ENCODE peak calls at places on chromosomes 4 and X, in eight cellular contexts. One of them, this sample, is unnamed.

GRCh38 chr4:15695240-15695699 is 7.6 kb upstream of the BST1 start:
- DNase-seq in KG1: no peak
- DNase-seq in HEK293T: no peak
- DNase-seq in activated CD4-positive, alpha-beta T cell treated with anti-CD3 and anti-CD28 coated beads, Interleukin-2, amount 10 ng/mL, durations not matched to agents 7 days and 5 days: no peak
- DNase-seq in NCI-H1417: no peak
- DNase-seq in HT1080: peak
- DNase-seq in stimulated activated CD4-positive, alpha-beta T cell treated with anti-CD3 and anti-CD28 coated beads, Interleukin-1b, Interleukin-23, amount 100 ng/mL, for 1 hour: no peak
- DNase-seq in GM10248: no peak
- DNase-seq in this sample: no peak

GRCh38 chr4:158841540-158841939 is 72.7 kb downstream of the FNIP2 start:
- DNase-seq in NCI-H1417: no peak
- DNase-seq in activated CD4-positive, alpha-beta T cell treated with anti-CD3 and anti-CD28 coated beads, Interleukin-2, amount 10 ng/mL, durations not matched to agents 7 days and 5 days: no peak
- DNase-seq in HT1080: no peak
- DNase-seq in KG1: no peak
- DNase-seq in HEK293T: no peak
- DNase-seq in stimulated activated CD4-positive, alpha-beta T cell treated with anti-CD3 and anti-CD28 coated beads, Interleukin-1b, Interleukin-23, amount 100 ng/mL, for 1 hour: no peak
- DNase-seq in GM10248: no peak
- DNase-seq in this sample: no peak

GRCh38 chrX:119983494-119983893 is 39.9 kb upstream of the NKAP start:
- DNase-seq in KG1: no peak
- DNase-seq in activated CD4-positive, alpha-beta T cell treated with anti-CD3 and anti-CD28 coated beads, Interleukin-2, amount 10 ng/mL, durations not matched to agents 7 days and 5 days: no peak
- DNase-seq in NCI-H1417: no peak
- DNase-seq in HT1080: no peak
- DNase-seq in stimulated activated CD4-positive, alpha-beta T cell treated with anti-CD3 and anti-CD28 coated beads, Interleukin-1b, Interleukin-23, amount 100 ng/mL, for 1 hour: no peak
- DNase-seq in GM10248: no peak
- DNase-seq in HEK293T: no peak
- DNase-seq in this sample: no peak

GRCh38 chrX:46465203-46465602 is 80.0 kb downstream of the ZNF674 start:
- DNase-seq in GM10248: no peak
- DNase-seq in KG1: no peak
- DNase-seq in HEK293T: no peak
- DNase-seq in NCI-H1417: no peak
- DNase-seq in activated CD4-positive, alpha-beta T cell treated with anti-CD3 and anti-CD28 coated beads, Interleukin-2, amount 10 ng/mL, durations not matched to agents 7 days and 5 days: no peak
- DNase-seq in stimulated activated CD4-positive, alpha-beta T cell treated with anti-CD3 and anti-CD28 coated beads, Interleukin-1b, Interleukin-23, amount 100 ng/mL, for 1 hour: no peak
- DNase-seq in HT1080: no peak
- DNase-seq in this sample: no peak

GRCh38 chrX:21748235-21748634 is 9.7 kb downstream of the SMPX start:
- DNase-seq in KG1: no peak
- DNase-seq in GM10248: no peak
- DNase-seq in stimulated activated CD4-positive, alpha-beta T cell treated with anti-CD3 and anti-CD28 coated beads, Interleukin-1b, Interleukin-23, amount 100 ng/mL, for 1 hour: no peak
- DNase-seq in HT1080: no peak
- DNase-seq in activated CD4-positive, alpha-beta T cell treated with anti-CD3 and anti-CD28 coated beads, Interleukin-2, amount 10 ng/mL, durations not matched to agents 7 days and 5 days: no peak
- DNase-seq in HEK293T: no peak
- DNase-seq in NCI-H1417: no peak
- DNase-seq in this sample: no peak

GRCh38 chr4:169510617-169511016 is 101.8 kb downstream of the NEK1 start:
- DNase-seq in stimulated activated CD4-positive, alpha-beta T cell treated with anti-CD3 and anti-CD28 coated beads, Interleukin-1b, Interleukin-23, amount 100 ng/mL, for 1 hour: no peak
- DNase-seq in activated CD4-positive, alpha-beta T cell treated with anti-CD3 and anti-CD28 coated beads, Interleukin-2, amount 10 ng/mL, durations not matched to agents 7 days and 5 days: no peak
- DNase-seq in NCI-H1417: no peak
- DNase-seq in HT1080: no peak
- DNase-seq in HEK293T: no peak
- DNase-seq in GM10248: no peak
- DNase-seq in KG1: no peak
- DNase-seq in this sample: no peak

GRCh38 chr4:148735432-148736155 is 293.4 kb upstream of the NR3C2 start:
- DNase-seq in NCI-H1417: no peak
- DNase-seq in activated CD4-positive, alpha-beta T cell treated with anti-CD3 and anti-CD28 coated beads, Interleukin-2, amount 10 ng/mL, durations not matched to agents 7 days and 5 days: no peak
- DNase-seq in KG1: no peak
- DNase-seq in HEK293T: no peak
- DNase-seq in stimulated activated CD4-positive, alpha-beta T cell treated with anti-CD3 and anti-CD28 coated beads, Interleukin-1b, Interleukin-23, amount 100 ng/mL, for 1 hour: no peak
- DNase-seq in HT1080: peak
- DNase-seq in GM10248: peak
- DNase-seq in this sample: no peak

GRCh38 chr4:102439835-102440234 is 61.3 kb upstream of the NFKB1 start:
- DNase-seq in HEK293T: no peak
- DNase-seq in activated CD4-positive, alpha-beta T cell treated with anti-CD3 and anti-CD28 coated beads, Interleukin-2, amount 10 ng/mL, durations not matched to agents 7 days and 5 days: no peak
- DNase-seq in NCI-H1417: peak
- DNase-seq in GM10248: no peak
- DNase-seq in stimulated activated CD4-positive, alpha-beta T cell treated with anti-CD3 and anti-CD28 coated beads, Interleukin-1b, Interleukin-23, amount 100 ng/mL, for 1 hour: no peak
- DNase-seq in HT1080: no peak
- DNase-seq in KG1: no peak
- DNase-seq in this sample: no peak

GRCh38 chr4:177008071-177008835 is 215.5 kb upstream of the VEGFC start:
- DNase-seq in GM10248: no peak
- DNase-seq in NCI-H1417: no peak
- DNase-seq in stimulated activated CD4-positive, alpha-beta T cell treated with anti-CD3 and anti-CD28 coated beads, Interleukin-1b, Interleukin-23, amount 100 ng/mL, for 1 hour: no peak
- DNase-seq in HT1080: peak
- DNase-seq in activated CD4-positive, alpha-beta T cell treated with anti-CD3 and anti-CD28 coated beads, Interleukin-2, amount 10 ng/mL, durations not matched to agents 7 days and 5 days: no peak
- DNase-seq in HEK293T: no peak
- DNase-seq in KG1: no peak
- DNase-seq in this sample: no peak

GRCh38 chr4:52014903-52015302 is 5.3 kb downstream of the LRRC66 start:
- DNase-seq in GM10248: no peak
- DNase-seq in HEK293T: no peak
- DNase-seq in NCI-H1417: no peak
- DNase-seq in HT1080: no peak
- DNase-seq in KG1: no peak
- DNase-seq in stimulated activated CD4-positive, alpha-beta T cell treated with anti-CD3 and anti-CD28 coated beads, Interleukin-1b, Interleukin-23, amount 100 ng/mL, for 1 hour: no peak
- DNase-seq in activated CD4-positive, alpha-beta T cell treated with anti-CD3 and anti-CD28 coated beads, Interleukin-2, amount 10 ng/mL, durations not matched to agents 7 days and 5 days: no peak
- DNase-seq in this sample: no peak

GRCh38 chr4:139550724-139551429 is 5.1 kb downstream of the SETD7 start:
- DNase-seq in GM10248: no peak
- DNase-seq in HT1080: no peak
- DNase-seq in NCI-H1417: no peak
- DNase-seq in KG1: no peak
- DNase-seq in HEK293T: peak
- DNase-seq in stimulated activated CD4-positive, alpha-beta T cell treated with anti-CD3 and anti-CD28 coated beads, Interleukin-1b, Interleukin-23, amount 100 ng/mL, for 1 hour: no peak
- DNase-seq in activated CD4-positive, alpha-beta T cell treated with anti-CD3 and anti-CD28 coated beads, Interleukin-2, amount 10 ng/mL, durations not matched to agents 7 days and 5 days: no peak
- DNase-seq in this sample: no peak

This sample was measured in endothelial cell.